ENCODE peak calls at places on chromosome 5, in four cellular contexts. S, T, I and P are unnamed samples. For H3K4me1 and H3K27me3, the result is how much of the 10 kb centered on the place peaks cover.

GRCh38 chr5:109857405-109858031 is 167.8 kb downstream of the MAN2A1 start:
- DNase-seq in S (peak), T (no peak), I (no peak), P (no peak)

GRCh38 chr5:149455889-149456409 is 76.9 kb upstream of the IL17B start:
- DNase-seq in S (no peak), T (peak), I (peak), P (no peak)

GRCh38 chr5:83745821-83746220 is 25.2 kb upstream of the HAPLN1 start:
- DNase-seq in S (no peak), T (no peak), I (no peak), P (no peak)

GRCh38 chr5:54701179-54701578 is 183.6 kb downstream of the SNX18 start:
- DNase-seq in S (no peak), T (no peak), I (peak), P (no peak)

GRCh38 chr5:178839319-178839704 is 20.4 kb upstream of the ZNF354B start:
- DNase-seq in S (peak), T (no peak), I (peak), P (peak)

GRCh38 chr5:178490935-178491632 is 99.1 kb downstream of the COL23A1 start:
- DNase-seq in S (no peak), T (no peak), I (no peak), P (no peak)

GRCh38 chr5:83721878-83722779 is 1.5 kb upstream of the HAPLN1 start:
- DNase-seq in S (no peak), T (peak), I (peak), P (peak)

GRCh38 chr5:150410524-150411244 is 2.0 kb downstream of the CD74 start:
- DNase-seq in S (peak), T (peak), I (peak), P (peak)

GRCh38 chr5:139137703-139138102 is 60.5 kb downstream of the SIL1 start:
- DNase-seq in S (no peak), T (no peak), I (peak), P (peak)

GRCh38 chr5:127425037-127425436 is 92.4 kb upstream of the PRRC1 start:
- DNase-seq in S (no peak), T (no peak), I (no peak), P (peak)

GRCh38 chr5:160477266-160477970 is 55.8 kb downstream of the PTTG1 start:
- DNase-seq in S (no peak), T (no peak), I (no peak), P (no peak)

GRCh38 chr5:78544531-78545200 is 103.9 kb downstream of the LHFPL2 start:
- DNase-seq in S (no peak), T (peak), I (no peak), P (no peak)

GRCh38 chr5:74767579-74767913 is 497 bp downstream of the NSA2 start:
- DNase-seq in S (no peak), T (no peak), I (peak), P (peak)

GRCh38 chr5:154146409-154146808 is 44.1 kb upstream of the GALNT10 start:
- DNase-seq in S (no peak), T (no peak), I (no peak), P (no peak)

GRCh38 chr5:5638193-5638592 is 215.7 kb downstream of the ICE1 start:
- DNase-seq in S (no peak), T (no peak), I (no peak), P (no peak)

GRCh38 chr5:91154338-91154737 is 228.8 kb downstream of the ARRDC3 start:
- DNase-seq in S (no peak), T (no peak), I (no peak), P (no peak)

GRCh38 chr5:80569961-80570786 is at the start of gene ANKRD34B:
- DNase-seq in S (no peak), T (no peak), I (peak), P (peak)

DNA sequence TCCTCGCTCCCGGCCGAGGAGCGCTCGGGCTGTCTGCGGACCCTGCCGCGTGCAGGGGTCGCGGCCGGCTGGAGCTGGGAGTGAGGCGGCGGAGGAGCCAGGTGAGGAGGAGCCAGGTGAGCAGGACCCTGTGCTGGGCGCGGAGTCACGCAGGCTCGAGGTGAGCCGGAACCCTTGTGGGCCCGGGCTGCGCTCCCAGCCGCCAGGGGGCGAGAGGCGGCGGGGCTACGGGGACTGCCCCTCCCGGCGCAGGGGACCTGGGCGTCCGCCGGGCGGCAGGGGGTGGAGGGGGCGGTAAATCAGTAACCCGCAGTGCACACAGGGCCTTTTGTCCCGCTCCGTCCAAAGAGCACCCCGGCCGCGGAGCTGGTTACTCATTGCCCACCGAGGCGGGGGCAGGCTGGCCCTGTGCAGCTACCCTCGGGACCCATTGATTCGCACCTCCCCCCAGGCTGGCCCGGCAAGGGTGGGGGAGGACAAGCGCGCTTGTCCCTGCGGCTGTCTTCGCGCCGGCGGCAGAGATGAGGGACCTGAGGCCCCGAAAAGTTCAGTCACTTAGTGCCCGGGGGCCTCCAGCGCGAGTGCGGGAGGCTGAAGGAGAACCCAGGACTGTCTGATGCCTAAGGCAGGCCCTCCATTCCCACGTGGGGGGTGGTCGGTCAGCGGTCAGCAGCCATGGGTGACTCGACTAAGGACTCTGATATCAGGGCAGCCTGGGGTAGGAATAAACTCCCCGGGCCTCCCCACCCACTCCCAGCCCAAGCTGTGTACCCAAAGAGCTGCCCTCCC is 397 bp downstream of the FGFR4 start:
- DNase-seq in S (peak), T (no peak), I (peak), P (peak)
- H3K4me3 ChIP-seq in S (peak), T (peak), I (peak), P (peak)

GRCh38 chr5:157511656-157512644 is 51.9 kb downstream of the NIPAL4 start:
- DNase-seq in S (no peak), T (peak), I (peak), P (peak)

GRCh38 chr5:157516016-157516415 is 56.0 kb downstream of the NIPAL4 start:
- DNase-seq in S (no peak), T (no peak), I (peak), P (no peak)

GRCh38 chr5:157516626-157517325 is 56.8 kb downstream of the NIPAL4 start:
- DNase-seq in S (no peak), T (peak), I (peak), P (no peak)

GRCh38 chr5:157513182-157513581 is 53.2 kb downstream of the NIPAL4 start:
- DNase-seq in S (no peak), T (no peak), I (no peak), P (peak)

DNA sequence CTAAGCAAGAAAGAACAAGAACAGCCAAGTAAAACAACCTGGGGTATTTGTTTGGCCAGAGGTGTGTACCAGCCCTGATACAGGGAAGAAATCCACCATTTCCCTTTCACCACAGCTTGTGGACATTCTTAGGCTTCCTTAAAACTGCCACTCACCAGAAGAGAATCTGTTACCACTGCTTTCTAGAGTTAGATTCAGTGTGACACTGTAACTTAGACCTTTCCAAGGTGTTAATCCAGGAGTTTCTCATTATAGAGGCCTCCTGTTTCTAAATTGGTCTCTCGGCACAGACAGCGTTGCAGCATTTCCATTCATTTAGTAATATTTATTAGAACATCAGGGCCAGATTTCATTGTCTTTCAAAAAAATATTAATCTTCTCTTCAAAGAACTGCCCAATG is 55.0 kb downstream of the NIPAL4 start:
- DNase-seq in S (no peak), T (no peak), I (no peak), P (no peak)
- H3K4me1 ChIP-seq in S (under half), T (half or more), I (under half), P (under half)

GRCh38 chr5:111076076-111076475 is 4.6 kb downstream of the TSLP start:
- DNase-seq in S (no peak), T (no peak), I (no peak), P (no peak)

GRCh38 chr5:111075520-111075919 is 4.0 kb downstream of the TSLP start:
- DNase-seq in S (no peak), T (no peak), I (peak), P (no peak)

GRCh38 chr5:111079846-111080245 is 8.3 kb downstream of the TSLP start:
- DNase-seq in S (no peak), T (no peak), I (no peak), P (no peak)

GRCh38 chr5:111074244-111074643 is 2.7 kb downstream of the TSLP start:
- DNase-seq in S (no peak), T (no peak), I (no peak), P (no peak)

GRCh38 chr5:111077678-111078077 is 6.2 kb downstream of the TSLP start:
- DNase-seq in S (no peak), T (no peak), I (no peak), P (no peak)
- H3K27me3 ChIP-seq in S (under half), T (under half), I (under half), P (under half)

GRCh38 chr5:88888799-88889164 is 5.8 kb upstream of the MEF2C start:
- DNase-seq in S (no peak), T (no peak), I (no peak), P (no peak)
- H3K4me3 ChIP-seq in S (no peak), T (peak), I (no peak), P (peak)

DNA sequence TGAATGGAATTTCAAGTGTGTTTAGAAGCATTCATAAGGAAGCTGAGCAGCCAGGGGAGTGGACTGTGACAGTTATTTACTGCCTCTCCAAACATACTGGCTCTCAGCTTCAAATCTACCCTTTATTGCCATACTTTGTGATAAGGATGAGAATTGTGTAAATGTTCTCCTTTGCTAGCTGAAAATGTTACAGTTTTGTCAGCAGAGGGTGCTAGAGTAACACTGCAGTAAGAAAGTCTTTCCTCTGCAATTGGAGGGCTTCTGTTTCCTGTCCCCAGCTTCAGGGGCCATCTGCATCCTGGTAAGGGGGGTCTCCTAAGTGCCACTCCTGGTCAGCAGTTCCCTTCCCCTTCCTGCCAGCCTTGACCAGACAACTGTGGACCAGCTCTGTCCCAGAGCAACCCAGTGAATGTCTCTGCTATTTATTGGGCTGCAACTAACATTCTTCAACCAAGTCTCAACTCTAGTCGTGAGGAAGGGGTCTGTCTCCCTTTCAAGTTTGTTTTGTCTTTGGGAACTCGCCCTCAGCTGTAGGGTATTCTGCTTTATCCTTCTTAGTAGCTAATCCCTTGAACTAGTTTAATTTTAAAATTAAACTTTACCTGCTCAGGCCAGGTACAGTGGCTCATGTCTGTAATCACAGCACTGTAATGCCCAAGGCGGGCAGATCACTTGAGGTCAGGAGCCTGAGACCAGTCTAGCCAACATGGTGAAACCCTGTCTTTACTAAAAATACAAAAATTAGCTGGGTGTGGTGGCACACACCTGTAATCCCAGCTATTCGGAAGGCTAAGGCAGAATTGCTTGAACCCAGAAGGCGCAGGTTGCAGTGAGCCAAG is 45.3 kb downstream of the RAPGEF6 start:
- DNase-seq in S (peak), T (no peak), I (peak), P (peak)
- H3K4me1 ChIP-seq in S (under half), T (under half), I (under half), P (under half)